ENCODE peak calls at places on chromosomes 6 and 20, in ten cellular contexts. Q is GM12865; W is CD8-positive, alpha-beta memory T cell; X is chondrocyte; T is stimulated activated CD4-positive, alpha-beta T cell treated with anti-CD3 and anti-CD28 coated beads, Interleukin-2, amount 100 ng/mL, for 48 hours; R is ACHN; C is Daoy; E is GM20000; P is neural crest cell; V is PC-9. F is an unnamed sample.

GRCh38 chr6:42046491-42047219 is 3.7 kb upstream of the TAF8 start:
- DNase-seq in Q (no peak), W (no peak), X (no peak), T (no peak), R (no peak), C (peak; percentile 26), E (no peak), P (no peak), V (no peak), F (peak; percentile 28)

GRCh38 chr6:103797738-103798137 is 1062.0 kb downstream of the HACE1 start:
- DNase-seq in Q (no peak), W (no peak), X (no peak), T (no peak), R (peak; percentile 13), C (no peak), E (no peak), P (no peak), V (no peak), F (no peak)

GRCh38 chr6:165900970-165901369 is 237.9 kb upstream of the PDE10A start:
- DNase-seq in Q (no peak), W (no peak), X (no peak), T (no peak), R (no peak), C (no peak), E (no peak), P (no peak), V (no peak), F (no peak)

GRCh38 chr6:169052462-169052861 is 201.2 kb downstream of the THBS2 start:
- DNase-seq in Q (no peak), W (no peak), X (no peak), T (no peak), R (no peak), C (no peak), E (no peak), P (no peak), V (no peak), F (no peak)

GRCh38 chr20:4152696-4153235 is 137.4 kb upstream of the RNF24 start:
- DNase-seq in Q (no peak), W (no peak), X (peak; percentile 32), T (no peak), R (peak; percentile 28), C (peak; percentile 28), E (no peak), P (no peak), V (no peak), F (peak; percentile 58)

GRCh38 chr6:5653801-5654200 is 352.9 kb downstream of the NRN1 start:
- DNase-seq in Q (no peak), W (no peak), X (no peak), T (no peak), R (no peak), C (no peak), E (no peak), P (no peak), V (no peak), F (no peak)

GRCh38 chr6:34112102-34112501 is 33.8 kb downstream of the GRM4 start:
- DNase-seq in Q (no peak), W (no peak), X (no peak), T (no peak), R (no peak), C (no peak), E (no peak), P (no peak), V (no peak), F (no peak)

GRCh38 chr6:36443951-36444428 is 1.2 kb downstream of the KCTD20 start:
- DNase-seq in Q (peak; percentile 43), W (no peak), X (no peak), T (no peak), R (peak; percentile 35), C (peak; percentile 22), E (peak; percentile 34), P (no peak), V (peak; percentile 10), F (no peak)

GRCh38 chr20:45547206-45547770 is at the start of gene EPPIN:
- DNase-seq in Q (no peak), W (no peak), X (no peak), T (no peak), R (no peak), C (no peak), E (no peak), P (no peak), V (no peak), F (no peak)

GRCh38 chr6:12693122-12693521 is 23.4 kb upstream of the PHACTR1 start:
- DNase-seq in Q (no peak), W (no peak), X (no peak), T (no peak), R (no peak), C (no peak), E (no peak), P (no peak), V (no peak), F (no peak)

GRCh38 chr6:30754631-30755030 is 10.3 kb upstream of the IER3 start:
- DNase-seq in Q (no peak), W (no peak), X (no peak), T (no peak), R (no peak), C (no peak), E (no peak), P (no peak), V (no peak), F (no peak)

GRCh38 chr6:139126255-139126654 is 8.6 kb upstream of the HECA start:
- DNase-seq in Q (no peak), W (no peak), X (no peak), T (no peak), R (no peak), C (peak; percentile 62), E (no peak), P (no peak), V (no peak), F (no peak)

GRCh38 chr20:11777861-11778570 is 139.7 kb upstream of the BTBD3 start:
- DNase-seq in Q (no peak), W (no peak), X (no peak), T (no peak), R (no peak), C (peak; percentile 2), E (no peak), P (no peak), V (no peak), F (no peak)

GRCh38 chr6:167980911-167981310 is 16.6 kb upstream of the KIF25 start:
- DNase-seq in Q (no peak), W (no peak), X (no peak), T (no peak), R (no peak), C (no peak), E (no peak), P (no peak), V (no peak), F (no peak)

GRCh38 chr6:156794963-156795362 is 17.8 kb downstream of the ARID1B start:
- DNase-seq in Q (peak; percentile 76), W (no peak), X (no peak), T (no peak), R (peak; percentile 55), C (peak; percentile 58), E (peak; percentile 55), P (no peak), V (no peak), F (no peak)

GRCh38 chr6:72554203-72554564 is 67.7 kb upstream of the KCNQ5 start:
- DNase-seq in Q (no peak), W (no peak), X (no peak), T (no peak), R (peak; percentile 3), C (peak; percentile 65), E (no peak), P (no peak), V (no peak), F (no peak)

GRCh38 chr6:134950482-134950881 is 581 bp upstream of the ALDH8A1 start:
- DNase-seq in Q (no peak), W (no peak), X (no peak), T (no peak), R (no peak), C (no peak), E (no peak), P (no peak), V (no peak), F (no peak)

GRCh38 chr6:145544031-145544430 is 191.3 kb downstream of the EPM2A start:
- DNase-seq in Q (no peak), W (no peak), X (no peak), T (no peak), R (peak; percentile 15), C (no peak), E (no peak), P (no peak), V (peak; percentile 52), F (no peak)

GRCh38 chr6:16184129-16184528 is 54.3 kb upstream of the GMPR start:
- DNase-seq in Q (peak; percentile 82), W (no peak), X (no peak), T (no peak), R (peak; percentile 50), C (peak; percentile 51), E (peak; percentile 72), P (no peak), V (peak; percentile 12), F (peak; percentile 78)

F was measured in posterior vena cava.